ENCODE peak calls at places on chromosome 13, in five cellular contexts. One of them, this sample, is unnamed.

GRCh38 chr13:21902709-21903098 is 231.8 kb downstream of the FGF9 start:
- DNase-seq in breast epithelium: no peak
- DNase-seq in right cardiac atrium: no peak
- DNase-seq in MM.1S: no peak
- DNase-seq in left lung: no peak
- DNase-seq in this sample: no peak

GRCh38 chr13:23697772-23698313 is 127.6 kb downstream of the TNFRSF19 start:
- DNase-seq in breast epithelium: no peak
- DNase-seq in right cardiac atrium: no peak
- DNase-seq in MM.1S: no peak
- DNase-seq in left lung: no peak
- DNase-seq in this sample: no peak

GRCh38 chr13:67131393-67131792 is 98.7 kb downstream of the PCDH9 start:
- DNase-seq in breast epithelium: no peak
- DNase-seq in right cardiac atrium: no peak
- DNase-seq in MM.1S: no peak
- DNase-seq in left lung: no peak
- DNase-seq in this sample: no peak

GRCh38 chr13:106156468-106156867 is 379.0 kb downstream of the EFNB2 start:
- DNase-seq in breast epithelium: no peak
- DNase-seq in right cardiac atrium: no peak
- DNase-seq in MM.1S: no peak
- DNase-seq in left lung: no peak
- DNase-seq in this sample: no peak

GRCh38 chr13:65293530-65294198 is 1936.5 kb downstream of the PCDH9 start:
- DNase-seq in breast epithelium: no peak
- DNase-seq in right cardiac atrium: no peak
- DNase-seq in MM.1S: no peak
- DNase-seq in left lung: no peak
- DNase-seq in this sample: no peak

GRCh38 chr13:105193026-105193425 is 1342.4 kb downstream of the EFNB2 start:
- DNase-seq in breast epithelium: no peak
- DNase-seq in right cardiac atrium: no peak
- DNase-seq in MM.1S: no peak
- DNase-seq in left lung: no peak
- DNase-seq in this sample: no peak

GRCh38 chr13:23856008-23856750 is 33.0 kb downstream of the MIPEP start:
- DNase-seq in breast epithelium: no peak
- DNase-seq in right cardiac atrium: no peak
- DNase-seq in MM.1S: peak
- DNase-seq in left lung: no peak
- DNase-seq in this sample: no peak

GRCh38 chr13:44304433-44304725 is 69.2 kb upstream of the SERP2 start:
- DNase-seq in breast epithelium: no peak
- DNase-seq in right cardiac atrium: no peak
- DNase-seq in MM.1S: no peak
- DNase-seq in left lung: no peak
- DNase-seq in this sample: no peak

GRCh38 chr13:30792257-30793000 is 57.1 kb downstream of the ALOX5AP start:
- DNase-seq in breast epithelium: peak
- DNase-seq in right cardiac atrium: peak
- DNase-seq in MM.1S: no peak
- DNase-seq in left lung: peak
- DNase-seq in this sample: peak

GRCh38 chr13:76293346-76293745 is 592.9 kb downstream of the KCTD12 start:
- DNase-seq in breast epithelium: no peak
- DNase-seq in right cardiac atrium: no peak
- DNase-seq in MM.1S: no peak
- DNase-seq in left lung: no peak
- DNase-seq in this sample: no peak

GRCh38 chr13:103839460-103839859 is 773.2 kb upstream of the SLC10A2 start:
- DNase-seq in breast epithelium: no peak
- DNase-seq in right cardiac atrium: no peak
- DNase-seq in MM.1S: no peak
- DNase-seq in left lung: no peak
- DNase-seq in this sample: no peak

GRCh38 chr13:24032252-24032651 is 128.3 kb upstream of the SPATA13 start:
- DNase-seq in breast epithelium: no peak
- DNase-seq in right cardiac atrium: no peak
- DNase-seq in MM.1S: no peak
- DNase-seq in left lung: no peak
- DNase-seq in this sample: no peak

GRCh38 chr13:27476943-27477681 is 26.7 kb upstream of the MTIF3 start:
- DNase-seq in breast epithelium: no peak
- DNase-seq in right cardiac atrium: no peak
- DNase-seq in MM.1S: peak
- DNase-seq in left lung: no peak
- DNase-seq in this sample: no peak

GRCh38 chr13:24228852-24229458 is 68.4 kb downstream of the SPATA13 start:
- DNase-seq in breast epithelium: no peak
- DNase-seq in right cardiac atrium: no peak
- DNase-seq in MM.1S: peak
- DNase-seq in left lung: no peak
- DNase-seq in this sample: no peak

GRCh38 chr13:61286148-61286745 is 129.4 kb downstream of the PCDH20 start:
- DNase-seq in breast epithelium: no peak
- DNase-seq in right cardiac atrium: peak
- DNase-seq in MM.1S: peak
- DNase-seq in left lung: no peak
- DNase-seq in this sample: no peak

GRCh38 chr13:25136872-25137623 is 35.0 kb downstream of the AMER2 start:
- DNase-seq in breast epithelium: no peak
- DNase-seq in right cardiac atrium: no peak
- DNase-seq in MM.1S: no peak
- DNase-seq in left lung: no peak
- DNase-seq in this sample: no peak

GRCh38 chr13:27961227-27962085 is 7.7 kb downstream of the CDX2 start:
- DNase-seq in breast epithelium: no peak
- DNase-seq in right cardiac atrium: no peak
- DNase-seq in MM.1S: no peak
- DNase-seq in left lung: no peak
- DNase-seq in this sample: no peak

GRCh38 chr13:29975287-29975686 is 124.9 kb upstream of the UBL3 start:
- DNase-seq in breast epithelium: no peak
- DNase-seq in right cardiac atrium: no peak
- DNase-seq in MM.1S: no peak
- DNase-seq in left lung: no peak
- DNase-seq in this sample: no peak

GRCh38 chr13:55013051-55013450 is 1984.4 kb downstream of the OLFM4 start:
- DNase-seq in breast epithelium: no peak
- DNase-seq in right cardiac atrium: no peak
- DNase-seq in MM.1S: no peak
- DNase-seq in left lung: no peak
- DNase-seq in this sample: no peak

GRCh38 chr13:105442941-105443340 is 1092.5 kb downstream of the EFNB2 start:
- DNase-seq in breast epithelium: no peak
- DNase-seq in right cardiac atrium: no peak
- DNase-seq in MM.1S: no peak
- DNase-seq in left lung: no peak
- DNase-seq in this sample: no peak

GRCh38 chr13:27919299-27919933 is 384 bp upstream of the PDX1 start:
- DNase-seq in breast epithelium: no peak
- DNase-seq in right cardiac atrium: peak
- DNase-seq in MM.1S: no peak
- DNase-seq in left lung: no peak
- DNase-seq in this sample: no peak

GRCh38 chr13:95564948-95565347 is 12.4 kb downstream of the CLDN10 start:
- DNase-seq in breast epithelium: no peak
- DNase-seq in right cardiac atrium: no peak
- DNase-seq in MM.1S: no peak
- DNase-seq in left lung: no peak
- DNase-seq in this sample: no peak

GRCh38 chr13:43023244-43023931 is at the start of gene DNAJC15:
- DNase-seq in breast epithelium: peak
- DNase-seq in right cardiac atrium: peak
- DNase-seq in MM.1S: peak
- DNase-seq in left lung: peak
- DNase-seq in this sample: peak

GRCh38 chr13:72397265-72397664 is 330.2 kb downstream of the MZT1 start:
- DNase-seq in breast epithelium: no peak
- DNase-seq in right cardiac atrium: no peak
- DNase-seq in MM.1S: no peak
- DNase-seq in left lung: no peak
- DNase-seq in this sample: no peak

GRCh38 chr13:95707442-95708389 is 30.8 kb downstream of the DNAJC3 start:
- DNase-seq in breast epithelium: no peak
- DNase-seq in right cardiac atrium: no peak
- DNase-seq in MM.1S: peak
- DNase-seq in left lung: no peak
- DNase-seq in this sample: no peak

GRCh38 chr13:72122661-72123060 is 255.7 kb upstream of the DACH1 start:
- DNase-seq in breast epithelium: no peak
- DNase-seq in right cardiac atrium: no peak
- DNase-seq in MM.1S: no peak
- DNase-seq in left lung: no peak
- DNase-seq in this sample: no peak

GRCh38 chr13:112771877-112772538 is 82.2 kb downstream of the ATP11A start:
- DNase-seq in breast epithelium: no peak
- DNase-seq in right cardiac atrium: no peak
- DNase-seq in MM.1S: no peak
- DNase-seq in left lung: no peak
- DNase-seq in this sample: peak

GRCh38 chr13:27120811-27121210 is 50.8 kb downstream of the USP12 start:
- DNase-seq in breast epithelium: no peak
- DNase-seq in right cardiac atrium: no peak
- DNase-seq in MM.1S: no peak
- DNase-seq in left lung: no peak
- DNase-seq in this sample: no peak

DNA sequence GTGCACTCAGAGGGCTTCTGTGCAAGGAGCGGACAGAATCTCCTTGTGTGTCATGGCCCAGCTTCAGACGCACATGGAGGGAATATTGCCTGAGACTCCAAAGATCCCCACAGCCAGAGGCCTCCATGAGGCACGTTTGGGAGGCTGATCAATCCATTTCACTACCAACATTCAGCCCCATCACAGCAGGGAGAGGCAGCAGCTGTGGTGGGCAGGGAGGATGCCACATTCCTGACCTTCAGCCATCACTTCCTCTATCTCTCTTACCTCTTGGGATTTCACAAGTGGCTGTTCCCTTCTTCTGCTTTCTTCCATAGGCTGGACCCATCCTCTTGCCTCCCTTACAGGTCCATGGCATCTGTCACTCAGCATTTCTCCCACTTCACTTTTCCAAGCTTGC is 82.4 kb upstream of the MBNL2 start:
- DNase-seq in breast epithelium: no peak
- DNase-seq in right cardiac atrium: no peak
- DNase-seq in MM.1S: no peak
- DNase-seq in left lung: no peak
- DNase-seq in this sample: no peak
- H3K27ac ChIP-seq in breast epithelium: no peak
- H3K27ac ChIP-seq in right cardiac atrium: no peak
- H3K27ac ChIP-seq in MM.1S: no peak
- H3K27ac ChIP-seq in left lung: no peak
- H3K27ac ChIP-seq in this sample: no peak

GRCh38 chr13:114035186-114035582 is 61.3 kb upstream of the C13orf46 start:
- DNase-seq in breast epithelium: no peak
- DNase-seq in right cardiac atrium: no peak
- DNase-seq in MM.1S: no peak
- DNase-seq in left lung: no peak
- DNase-seq in this sample: no peak
- H3K27ac ChIP-seq in breast epithelium: peak
- H3K27ac ChIP-seq in right cardiac atrium: no peak
- H3K27ac ChIP-seq in MM.1S: no peak
- H3K27ac ChIP-seq in left lung: no peak
- H3K27ac ChIP-seq in this sample: no peak

GRCh38 chr13:39091586-39091985 is 53.3 kb downstream of the NHLRC3 start:
- DNase-seq in breast epithelium: no peak
- DNase-seq in right cardiac atrium: no peak
- DNase-seq in MM.1S: no peak
- DNase-seq in left lung: no peak
- DNase-seq in this sample: no peak
- H3K27ac ChIP-seq in breast epithelium: no peak
- H3K27ac ChIP-seq in right cardiac atrium: no peak
- H3K27ac ChIP-seq in MM.1S: no peak
- H3K27ac ChIP-seq in left lung: no peak
- H3K27ac ChIP-seq in this sample: no peak

DNA sequence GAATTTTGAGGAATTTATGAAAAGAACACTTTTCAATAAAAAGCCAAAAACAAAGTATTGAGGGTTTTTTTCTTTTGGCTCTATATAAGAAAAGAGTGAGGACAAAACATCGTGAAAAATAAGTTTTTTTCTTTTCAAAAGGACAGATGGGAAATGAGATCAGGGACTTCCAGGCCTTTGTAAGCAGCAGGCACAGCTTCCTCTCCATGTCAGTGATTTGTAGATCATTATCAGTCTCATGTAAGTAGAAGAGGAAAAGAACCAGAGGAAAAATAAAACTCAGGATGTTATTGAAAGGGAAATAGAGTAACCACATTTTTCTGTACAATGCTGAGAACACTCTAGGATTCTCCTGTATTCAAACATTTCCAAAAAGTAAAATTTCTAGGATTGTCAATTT is 29.9 kb downstream of the DOCK9 start:
- DNase-seq in breast epithelium: no peak
- DNase-seq in right cardiac atrium: no peak
- DNase-seq in MM.1S: no peak
- DNase-seq in left lung: no peak
- DNase-seq in this sample: no peak
- H3K27ac ChIP-seq in breast epithelium: no peak
- H3K27ac ChIP-seq in right cardiac atrium: no peak
- H3K27ac ChIP-seq in MM.1S: no peak
- H3K27ac ChIP-seq in left lung: peak
- H3K27ac ChIP-seq in this sample: peak

DNA sequence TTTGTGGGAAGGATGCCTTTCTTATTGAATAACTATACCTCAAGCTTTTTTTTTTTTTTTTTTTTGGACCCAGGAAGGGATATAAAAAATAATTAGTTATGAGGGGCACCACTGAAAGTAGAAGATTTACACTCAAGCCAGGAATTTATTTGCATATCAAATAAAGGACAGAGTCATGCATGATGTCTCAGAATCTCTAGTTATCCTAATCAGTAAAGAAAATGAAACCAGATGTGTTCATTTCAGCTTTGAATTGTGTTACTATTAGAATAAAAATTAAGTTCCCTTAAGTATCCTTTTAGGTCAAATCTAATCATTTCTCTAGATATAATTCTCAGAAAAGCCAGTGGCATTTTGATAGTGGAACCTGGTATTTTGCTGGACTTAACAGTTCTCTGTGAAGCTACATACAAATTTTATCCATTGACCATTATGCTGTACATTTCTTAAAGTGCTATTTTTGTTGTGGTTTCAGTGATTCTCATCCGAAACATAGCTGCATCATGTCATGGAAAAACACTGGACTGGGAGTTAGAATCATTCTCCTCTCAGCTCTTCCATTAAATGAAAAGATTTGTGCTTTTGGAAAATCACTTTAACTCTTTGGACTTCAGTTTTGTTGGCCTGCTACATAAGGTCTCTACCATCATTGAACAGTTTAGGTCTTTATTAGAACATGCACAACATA is 129.4 kb downstream of the KCNRG start:
- DNase-seq in breast epithelium: no peak
- DNase-seq in right cardiac atrium: no peak
- DNase-seq in MM.1S: no peak
- DNase-seq in left lung: no peak
- DNase-seq in this sample: no peak
- H3K27ac ChIP-seq in breast epithelium: no peak
- H3K27ac ChIP-seq in right cardiac atrium: no peak
- H3K27ac ChIP-seq in MM.1S: no peak
- H3K27ac ChIP-seq in left lung: no peak
- H3K27ac ChIP-seq in this sample: no peak

This sample was measured in lower lobe of right lung.